ENCODE peak calls at places on chromosomes 11 and 22, in six cellular contexts. O is colonic mucosa; V is heart left ventricle; F is spleen; L is CD4-positive, alpha-beta T cell; E is ascending aorta. I is an unnamed sample. For H3K9me3, the result is how much of the 10 kb centered on the place peaks cover.

GRCh38 chr11:113725411-113725810 is 19.3 kb upstream of the TMPRSS5 start:
- DNase-seq in O (no peak), V (no peak), F (no peak), L (no peak), E (no peak), I (no peak)

GRCh38 chr11:45669956-45670355 is 4.5 kb upstream of the CHST1 start:
- DNase-seq in O (no peak), V (no peak), F (no peak), L (no peak), E (no peak), I (no peak)

GRCh38 chr22:35900483-35901168 is 128.0 kb downstream of the RBFOX2 start:
- DNase-seq in O (no peak), V (no peak), F (no peak), L (no peak), E (no peak), I (peak)

GRCh38 chr11:97972731-97973130 is 1048.0 kb upstream of the CNTN5 start:
- DNase-seq in O (no peak), V (no peak), F (no peak), L (no peak), E (no peak), I (no peak)

GRCh38 chr22:19438286-19438685 is 5.9 kb downstream of the MRPL40 start:
- DNase-seq in O (no peak), V (no peak), F (no peak), L (no peak), E (no peak), I (no peak)

GRCh38 chr11:76838422-76839068 is 22.2 kb upstream of the ACER3 start:
- DNase-seq in O (peak), V (no peak), F (no peak), L (no peak), E (no peak), I (peak)

GRCh38 chr22:19966908-19967750 is 25.5 kb upstream of the TXNRD2 start:
- DNase-seq in O (no peak), V (no peak), F (no peak), L (no peak), E (no peak), I (no peak)

GRCh38 chr11:47470671-47471070 is 21.7 kb upstream of the RAPSN start:
- DNase-seq in O (no peak), V (no peak), F (peak), L (no peak), E (no peak), I (no peak)

GRCh38 chr11:34448223-34448994 is 9.7 kb downstream of the CAT start:
- DNase-seq in O (no peak), V (no peak), F (no peak), L (no peak), E (no peak), I (no peak)

GRCh38 chr11:94283678-94284077 is 20.7 kb upstream of the IZUMO1R start:
- DNase-seq in O (no peak), V (no peak), F (no peak), L (no peak), E (no peak), I (no peak)

GRCh38 chr22:44424867-44425351 is 73.1 kb downstream of the RTL6 start:
- DNase-seq in O (no peak), V (no peak), F (peak), L (no peak), E (peak), I (no peak)

GRCh38 chr11:134244593-134244992 is 8.6 kb downstream of the THYN1 start:
- DNase-seq in O (no peak), V (no peak), F (no peak), L (no peak), E (no peak), I (peak)
- TF ChIP-seq CTCF in O (peak), V (peak), F (peak), L (peak), E (peak), I (peak)

GRCh38 chr11:91967018-91967715 is 257.5 kb upstream of the FAT3 start:
- DNase-seq in O (no peak), V (no peak), F (no peak), L (no peak), E (no peak), I (no peak)

GRCh38 chr11:91970604-91971003 is 254.0 kb upstream of the FAT3 start:
- DNase-seq in O (no peak), V (no peak), F (no peak), L (no peak), E (no peak), I (no peak)

GRCh38 chr11:91960770-91961169 is 263.8 kb upstream of the FAT3 start:
- DNase-seq in O (no peak), V (no peak), F (no peak), L (no peak), E (no peak), I (no peak)

DNA sequence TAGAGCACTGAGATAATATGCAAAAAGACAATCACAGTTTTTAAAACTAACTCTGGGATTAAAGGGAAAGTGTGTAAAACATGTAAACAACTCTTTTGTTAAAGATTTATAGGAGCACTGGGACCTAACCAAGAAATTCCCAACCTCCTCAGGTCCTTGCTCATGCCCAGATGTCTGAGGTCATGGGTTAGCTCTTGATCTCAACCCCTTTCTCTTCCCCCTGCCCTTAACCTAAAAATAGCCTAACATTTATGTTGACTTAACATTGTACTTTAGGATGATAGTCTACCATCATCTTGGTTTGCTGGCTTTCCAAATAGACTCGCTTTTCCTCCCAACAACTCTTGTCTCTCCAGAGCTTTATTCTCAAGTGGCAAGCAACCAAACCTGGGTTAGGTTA is 258.2 kb upstream of the FAT3 start:
- DNase-seq in O (no peak), V (no peak), F (no peak), L (no peak), E (no peak), I (no peak)
- H3K9me3 ChIP-seq in O (under half), V (under half), F (under half), L (under half), E (under half), I (under half)

GRCh38 chr11:126185200-126186030 is 26.0 kb downstream of the RPUSD4 start:
- DNase-seq in O (no peak), V (no peak), F (peak), L (no peak), E (no peak), I (no peak)

GRCh38 chr11:126188332-126189108 is 22.9 kb downstream of the RPUSD4 start:
- DNase-seq in O (no peak), V (no peak), F (peak), L (no peak), E (no peak), I (no peak)

GRCh38 chr11:126189109-126189929 is 22.1 kb downstream of the RPUSD4 start:
- DNase-seq in O (no peak), V (no peak), F (peak), L (no peak), E (no peak), I (no peak)

GRCh38 chr11:126186031-126186698 is 25.3 kb downstream of the RPUSD4 start:
- DNase-seq in O (no peak), V (peak), F (peak), L (no peak), E (no peak), I (no peak)

DNA sequence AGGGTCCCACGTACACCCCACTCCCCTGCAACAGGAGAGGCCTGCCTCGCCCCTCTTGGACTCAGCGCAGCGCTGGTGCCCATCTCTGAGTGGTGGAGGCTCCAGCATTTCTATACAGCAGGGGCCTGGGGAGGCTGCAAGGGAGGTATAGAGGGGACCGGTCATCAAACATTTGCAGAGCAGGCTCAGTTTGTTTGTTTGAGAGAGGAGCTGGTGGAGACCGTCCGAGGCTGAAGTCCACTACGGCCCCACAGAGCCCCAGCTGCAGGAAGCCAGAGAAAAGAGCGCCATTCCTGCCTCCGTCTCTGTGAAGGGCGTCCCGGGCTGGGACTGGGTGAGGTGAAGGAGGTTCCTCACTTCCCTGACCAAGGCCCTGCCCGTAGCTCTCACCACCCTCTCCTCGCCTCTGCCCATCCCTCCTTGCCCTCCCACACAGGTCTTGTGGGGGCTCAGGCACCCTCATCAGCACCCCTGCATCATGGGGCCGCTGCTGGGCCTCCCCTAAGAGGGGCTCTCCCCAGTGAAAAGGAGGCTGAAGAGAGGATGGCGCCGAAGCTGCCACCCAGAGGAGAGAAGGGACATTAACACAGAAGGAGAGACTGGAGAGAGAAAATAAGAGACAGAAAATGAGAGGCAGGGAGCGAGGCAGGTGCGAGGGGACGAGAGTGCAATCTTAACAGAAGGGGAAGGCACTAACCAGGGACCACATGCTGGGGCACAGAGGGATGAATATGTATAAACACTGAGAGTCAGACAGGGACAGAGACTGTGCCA is 24.6 kb downstream of the RPUSD4 start:
- DNase-seq in O (no peak), V (no peak), F (peak), L (no peak), E (no peak), I (no peak)
- TF ChIP-seq CTCF in O (no peak), V (no peak), F (no peak), L (no peak), E (no peak), I (no peak)

DNA sequence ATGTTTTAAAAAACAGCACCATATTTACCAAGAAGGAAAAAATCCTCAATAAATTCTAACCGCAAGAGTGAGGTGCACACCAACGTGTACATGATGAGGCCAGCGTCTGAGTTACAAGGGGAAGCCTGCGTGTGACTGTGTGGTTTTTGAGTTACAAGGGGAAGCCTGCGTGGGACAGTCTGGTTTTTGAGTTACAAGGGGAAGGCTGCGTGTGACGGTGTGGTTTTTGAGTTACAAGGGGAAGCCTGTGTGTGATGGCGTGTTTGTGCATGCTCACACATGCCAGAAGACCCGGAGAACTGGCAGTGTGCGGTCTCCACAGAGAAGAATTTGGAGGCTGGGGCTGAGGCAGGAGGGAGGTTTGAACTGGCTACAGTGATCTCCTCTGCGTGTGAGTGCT is 1376.4 kb downstream of the TBC1D22A start:
- DNase-seq in O (no peak), V (no peak), F (no peak), L (no peak), E (no peak), I (no peak)
- H3K9me3 ChIP-seq in O (under half), V (under half), F (under half), L (under half), E (under half), I (under half)

GRCh38 chr11:78416285-78417174 is 1.1 kb downstream of the GAB2 start:
- DNase-seq in O (peak), V (peak), F (peak), L (peak), E (peak), I (peak)

GRCh38 chr11:78417888-78418583 is 416 bp upstream of the GAB2 start:
- DNase-seq in O (peak), V (peak), F (peak), L (peak), E (peak), I (peak)

GRCh38 chr11:78415338-78415737 is 2.3 kb downstream of the GAB2 start:
- DNase-seq in O (no peak), V (no peak), F (no peak), L (no peak), E (no peak), I (no peak)

GRCh38 chr11:78418584-78419211 is 1.1 kb upstream of the GAB2 start:
- DNase-seq in O (no peak), V (no peak), F (no peak), L (no peak), E (no peak), I (no peak)

GRCh38 chr11:78417175-78417887 is at the start of gene GAB2:
- DNase-seq in O (peak), V (peak), F (peak), L (peak), E (no peak), I (peak)
- TF ChIP-seq CTCF in O (no peak), V (no peak), F (no peak), L (peak), E (no peak), I (no peak)